ENCODE peak calls at places on chromosomes 16 and 17, in nine cellular contexts. B is activated naive CD4-positive, alpha-beta T cell treated with Interleukin-2 at 50 U/mL for 16 hours; S is stimulated activated naive CD4-positive, alpha-beta T cell; U is epithelial cell of esophagus; A is glutamatergic neuron; Z is mucosa of gallbladder; G is NCI-H1105 treated with DMSO at 0.1 percent for 48 hours; Q is prostate gland; D is right atrium auricular region. L is an unnamed sample.

GRCh38 chr16:17345043-17345442 is 125.7 kb downstream of the XYLT1 start:
- DNase-seq in B (no peak), S (no peak), U (no peak), A (no peak), Z (no peak), G (no peak), Q (peak; percentile 78), D (peak; percentile 89), L (no peak)

GRCh38 chr17:49003557-49004511 is 6.6 kb downstream of the IGF2BP1 start:
- DNase-seq in B (no peak), S (no peak), U (no peak), A (peak; percentile 54), Z (no peak), G (no peak), Q (no peak), D (peak; percentile 50), L (no peak)

GRCh38 chr16:57997528-57998265 is 2.8 kb downstream of the ZNF319 start:
- DNase-seq in B (no peak), S (no peak), U (no peak), A (peak; percentile 8), Z (no peak), G (no peak), Q (no peak), D (no peak), L (no peak)

GRCh38 chr16:54355251-54355650 is 68.7 kb upstream of the IRX3 start:
- DNase-seq in B (no peak), S (no peak), U (peak; percentile 14), A (no peak), Z (no peak), G (no peak), Q (no peak), D (no peak), L (no peak)

GRCh38 chr17:50206604-50207293 is 5.3 kb upstream of the COL1A1 start:
- DNase-seq in B (peak; percentile 18), S (no peak), U (no peak), A (peak; percentile 81), Z (peak; percentile 52), G (peak; percentile 33), Q (no peak), D (no peak), L (no peak)

GRCh38 chr16:49463529-49463928 is 89.9 kb downstream of the C16orf78 start:
- DNase-seq in B (peak; percentile 46), S (peak; percentile 94), U (no peak), A (peak; percentile 14), Z (peak; percentile 28), G (peak; percentile 69), Q (no peak), D (peak; percentile 2), L (peak; percentile 71)

GRCh38 chr16:76535-77272 is 1.3 kb upstream of the MPG start:
- DNase-seq in B (no peak), S (no peak), U (peak; percentile 65), A (no peak), Z (peak; percentile 49), G (no peak), Q (no peak), D (peak; percentile 94), L (no peak)

GRCh38 chr17:49508061-49508865 is 13.2 kb downstream of the NGFR start:
- DNase-seq in B (no peak), S (no peak), U (peak; percentile 96), A (no peak), Z (no peak), G (peak; percentile 43), Q (peak; percentile 90), D (no peak), L (no peak)

GRCh38 chr17:41492351-41492750 is 2.6 kb upstream of the KRT36 start:
- DNase-seq in B (no peak), S (no peak), U (no peak), A (no peak), Z (no peak), G (no peak), Q (no peak), D (no peak), L (no peak)

GRCh38 chr17:63993368-63993990 is 4.7 kb upstream of the PRR29 start:
- DNase-seq in B (peak; percentile 18), S (no peak), U (peak; percentile 23), A (no peak), Z (no peak), G (no peak), Q (no peak), D (no peak), L (peak; percentile 40)

GRCh38 chr17:40090234-40091111 is 9.9 kb downstream of the NR1D1 start:
- DNase-seq in B (no peak), S (no peak), U (no peak), A (no peak), Z (no peak), G (no peak), Q (no peak), D (no peak), L (no peak)

GRCh38 chr16:17367034-17367433 is 103.7 kb downstream of the XYLT1 start:
- DNase-seq in B (no peak), S (no peak), U (no peak), A (no peak), Z (no peak), G (no peak), Q (no peak), D (no peak), L (no peak)

GRCh38 chr16:55411231-55411630 is 67.8 kb upstream of the MMP2 start:
- DNase-seq in B (no peak), S (no peak), U (peak; percentile 28), A (no peak), Z (no peak), G (no peak), Q (no peak), D (no peak), L (no peak)

GRCh38 chr17:15185625-15185991 is 79.5 kb downstream of the PMP22 start:
- DNase-seq in B (no peak), S (no peak), U (peak; percentile 33), A (peak; percentile 28), Z (peak; percentile 11), G (no peak), Q (no peak), D (peak; percentile 65), L (no peak)

GRCh38 chr17:45145035-45145389 is 3.3 kb upstream of the HEXIM1 start:
- DNase-seq in B (no peak), S (no peak), U (no peak), A (no peak), Z (no peak), G (no peak), Q (no peak), D (no peak), L (no peak)

GRCh38 chr16:10078541-10078949 is 103.7 kb downstream of the GRIN2A start:
- DNase-seq in B (no peak), S (no peak), U (no peak), A (peak; percentile 61), Z (no peak), G (no peak), Q (no peak), D (no peak), L (no peak)

GRCh38 chr17:44281570-44281969 is 13.6 kb upstream of the SLC4A1 start:
- DNase-seq in B (no peak), S (no peak), U (no peak), A (no peak), Z (no peak), G (no peak), Q (no peak), D (no peak), L (no peak)

GRCh38 chr16:67268136-67268579 is 11.2 kb upstream of the PLEKHG4 start:
- DNase-seq in B (no peak), S (no peak), U (no peak), A (no peak), Z (peak; percentile 67), G (no peak), Q (no peak), D (peak; percentile 88), L (no peak)

GRCh38 chr17:31582151-31582907 is 190.9 kb downstream of the RAB11FIP4 start:
- DNase-seq in B (no peak), S (no peak), U (no peak), A (no peak), Z (peak; percentile 43), G (no peak), Q (no peak), D (peak; percentile 79), L (no peak)

GRCh38 chr17:77770331-77771105 is 188.0 kb upstream of the TNRC6C start:
- DNase-seq in B (no peak), S (no peak), U (no peak), A (no peak), Z (no peak), G (no peak), Q (no peak), D (peak; percentile 71), L (no peak)

GRCh38 chr17:32523017-32523680 is 36.4 kb downstream of the CDK5R1 start:
- DNase-seq in B (peak; percentile 44), S (no peak), U (no peak), A (no peak), Z (no peak), G (no peak), Q (no peak), D (no peak), L (no peak)

GRCh38 chr16:8137581-8137980 is 452.7 kb downstream of the TMEM114 start:
- DNase-seq in B (no peak), S (no peak), U (no peak), A (no peak), Z (no peak), G (no peak), Q (no peak), D (no peak), L (no peak)

GRCh38 chr17:56319531-56319930 is 166.3 kb downstream of the ANKFN1 start:
- DNase-seq in B (no peak), S (no peak), U (peak; percentile 59), A (no peak), Z (no peak), G (peak; percentile 41), Q (peak; percentile 10), D (no peak), L (no peak)

GRCh38 chr16:74302341-74302740 is 5.7 kb downstream of the PSMD7 start:
- DNase-seq in B (no peak), S (no peak), U (no peak), A (no peak), Z (no peak), G (no peak), Q (no peak), D (no peak), L (no peak)